ENCODE peak calls at places on chromosomes 1 and 21, in ten cellular contexts. C is astrocyte; U is ovary; X is heart left ventricle; D is endodermal cell; F is fibroblast of lung; L is aorta; W is naive thymus-derived CD4-positive, alpha-beta T cell; Z is body of pancreas; G is Karpas-422. T is an unnamed sample. For H3K4me1, the result is how much of the 10 kb centered on the place peaks cover.

GRCh38 chr1:235874226-235874625 is 7.5 kb upstream of the LYST start:
- DNase-seq in W (no peak), Z (no peak), X (no peak), L (no peak), C (no peak), G (peak), F (no peak), D (no peak), U (no peak), T (no peak)

GRCh38 chr1:148333875-148334338 is 149.2 kb downstream of the PPIAL4G start:
- DNase-seq in L (no peak), X (no peak), W (no peak), F (no peak), D (peak), G (peak), C (no peak), U (no peak), Z (no peak), T (no peak)

GRCh38 chr21:35075546-35075945 is 26.4 kb upstream of the RUNX1 start:
- DNase-seq in D (no peak), U (no peak), W (no peak), C (peak), Z (no peak), L (no peak), G (no peak), X (no peak), F (peak), T (no peak)

GRCh38 chr1:167775178-167775577 is 53.4 kb downstream of the MPZL1 start:
- DNase-seq in L (no peak), X (no peak), G (no peak), C (peak), U (no peak), D (no peak), Z (no peak), F (peak), W (no peak), T (no peak)

GRCh38 chr1:193355179-193355578 is 168.8 kb upstream of the B3GALT2 start:
- DNase-seq in W (no peak), D (no peak), C (no peak), X (no peak), F (no peak), U (no peak), Z (no peak), G (no peak), L (no peak), T (no peak)

GRCh38 chr21:45318556-45319341 is 31.1 kb upstream of the POFUT2 start:
- DNase-seq in Z (peak), L (peak), D (peak), X (peak), C (no peak), U (peak), W (no peak), F (peak), G (no peak), T (peak)

GRCh38 chr1:87528754-87529517 is 200.3 kb downstream of the LMO4 start:
- DNase-seq in L (no peak), Z (no peak), W (no peak), C (no peak), D (no peak), G (no peak), U (no peak), X (no peak), F (no peak), T (no peak)

GRCh38 chr1:44660176-44660575 is 14.1 kb downstream of the TMEM53 start:
- DNase-seq in X (peak), D (no peak), W (no peak), F (no peak), C (no peak), G (no peak), U (no peak), Z (peak), L (no peak), T (peak)

GRCh38 chr1:90970208-90970607 is 51.6 kb downstream of the ZNF644 start:
- DNase-seq in X (no peak), F (no peak), L (no peak), G (no peak), C (no peak), W (no peak), Z (no peak), D (no peak), U (no peak), T (no peak)

GRCh38 chr1:110120960-110121561 is 8.8 kb downstream of the UBL4B start:
- DNase-seq in Z (no peak), F (no peak), L (no peak), U (no peak), G (no peak), C (no peak), W (no peak), D (no peak), X (no peak), T (no peak)

GRCh38 chr1:66490817-66491216 is 43.1 kb upstream of the SGIP1 start:
- DNase-seq in C (no peak), W (no peak), L (no peak), X (no peak), U (no peak), F (no peak), D (no peak), G (peak), Z (no peak), T (no peak)

GRCh38 chr1:179310271-179310670 is 16.7 kb downstream of the SOAT1 start:
- DNase-seq in U (no peak), D (no peak), X (no peak), Z (no peak), L (no peak), C (peak), F (peak), G (no peak), W (no peak), T (no peak)

GRCh38 chr1:73205294-73205973 is 923.1 kb upstream of the NEGR1 start:
- DNase-seq in D (peak), G (no peak), W (no peak), F (no peak), L (no peak), X (no peak), Z (no peak), U (no peak), C (no peak), T (no peak)

GRCh38 chr1:108595510-108595909 is 35.6 kb downstream of the EEIG2 start:
- DNase-seq in C (peak), X (no peak), G (no peak), L (no peak), W (no peak), Z (no peak), F (peak), U (no peak), D (no peak), T (no peak)

GRCh38 chr21:41641821-41642368 is 125.0 kb downstream of the RIPK4 start:
- DNase-seq in W (no peak), L (peak), F (peak), D (peak), U (peak), G (no peak), X (peak), Z (peak), C (peak), T (no peak)

GRCh38 chr21:41643246-41643966 is 123.4 kb downstream of the RIPK4 start:
- DNase-seq in W (no peak), F (peak), U (no peak), L (no peak), G (no peak), X (no peak), Z (no peak), C (peak), D (no peak), T (no peak)

GRCh38 chr21:41641510-41641815 is 125.4 kb downstream of the RIPK4 start:
- DNase-seq in W (no peak), C (no peak), F (no peak), L (no peak), X (no peak), G (no peak), U (no peak), Z (no peak), D (no peak), T (no peak)

GRCh38 chr21:41640756-41641509 is 125.9 kb downstream of the RIPK4 start:
- DNase-seq in C (peak), L (no peak), G (no peak), F (peak), D (no peak), Z (no peak), X (no peak), U (no peak), W (no peak), T (no peak)

GRCh38 chr21:41642399-41642798 is 124.5 kb downstream of the RIPK4 start:
- DNase-seq in Z (no peak), C (peak), D (no peak), G (no peak), F (peak), X (no peak), L (no peak), U (no peak), W (no peak), T (no peak)
- H3K27ac ChIP-seq in Z (no peak), C (peak), D (no peak), G (no peak), F (peak), X (no peak), L (peak), U (no peak), W (no peak), T (peak)

GRCh38 chr1:234613128-234613875 is 3.3 kb upstream of the IRF2BP2 start:
- DNase-seq in W (peak), X (no peak), U (no peak), G (no peak), D (no peak), L (no peak), Z (no peak), F (peak), C (peak), T (no peak)

GRCh38 chr1:234613992-234614584 is 4.1 kb upstream of the IRF2BP2 start:
- DNase-seq in D (no peak), W (no peak), G (no peak), C (peak), L (no peak), Z (no peak), X (no peak), U (no peak), F (peak), T (no peak)

GRCh38 chr1:234611153-234611798 is 1.3 kb upstream of the IRF2BP2 start:
- DNase-seq in D (peak), F (peak), C (peak), L (no peak), Z (no peak), G (peak), W (peak), U (no peak), X (no peak), T (no peak)

GRCh38 chr1:234611799-234612351 is 1.9 kb upstream of the IRF2BP2 start:
- DNase-seq in G (peak), U (peak), C (no peak), Z (peak), X (peak), F (no peak), L (peak), D (peak), W (no peak), T (peak)

DNA sequence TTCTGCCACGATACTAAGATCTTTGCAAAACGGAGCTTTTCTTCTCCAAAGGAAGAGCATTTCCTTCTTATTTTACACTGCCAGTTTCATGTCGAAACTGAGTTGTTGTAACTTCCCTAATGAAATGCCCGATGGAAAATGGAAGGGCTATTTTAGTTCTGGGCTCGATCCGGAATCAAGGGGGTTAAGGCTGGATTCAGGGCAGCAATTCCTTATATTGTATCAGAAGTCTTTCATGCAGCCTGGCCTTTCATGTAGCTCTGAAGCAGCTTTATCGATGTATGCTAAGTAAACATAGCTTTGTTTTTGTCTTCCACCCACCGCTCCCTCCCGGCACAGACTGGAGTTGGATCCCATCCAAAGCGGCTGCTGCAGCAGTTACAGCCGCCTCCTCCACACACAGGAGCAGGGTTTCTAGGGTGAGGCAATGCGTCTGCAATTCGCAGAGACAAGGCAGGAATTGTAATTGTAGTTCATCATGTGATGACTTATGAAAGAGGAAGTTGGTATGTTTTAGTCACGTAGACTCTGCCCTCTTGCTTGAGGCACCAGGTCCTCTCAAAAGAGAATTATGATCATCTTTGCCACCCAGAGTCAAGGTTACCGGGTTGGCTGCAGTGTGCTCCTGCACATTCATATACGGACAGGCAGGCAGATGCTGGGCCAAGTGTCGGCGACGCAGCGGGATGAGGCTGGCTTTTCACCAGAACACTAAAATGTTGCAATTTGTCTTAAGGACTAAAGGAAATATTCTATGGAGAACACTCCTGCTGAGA is 2.6 kb upstream of the IRF2BP2 start:
- DNase-seq in X (peak), F (peak), D (peak), L (peak), U (peak), C (peak), G (peak), W (peak), Z (peak), T (peak)
- H3K4me1 ChIP-seq in X (under half), F (under half), D (under half), L (under half), U (under half), C (half or more), G (half or more), W (under half), Z (half or more), T (under half)

DNA sequence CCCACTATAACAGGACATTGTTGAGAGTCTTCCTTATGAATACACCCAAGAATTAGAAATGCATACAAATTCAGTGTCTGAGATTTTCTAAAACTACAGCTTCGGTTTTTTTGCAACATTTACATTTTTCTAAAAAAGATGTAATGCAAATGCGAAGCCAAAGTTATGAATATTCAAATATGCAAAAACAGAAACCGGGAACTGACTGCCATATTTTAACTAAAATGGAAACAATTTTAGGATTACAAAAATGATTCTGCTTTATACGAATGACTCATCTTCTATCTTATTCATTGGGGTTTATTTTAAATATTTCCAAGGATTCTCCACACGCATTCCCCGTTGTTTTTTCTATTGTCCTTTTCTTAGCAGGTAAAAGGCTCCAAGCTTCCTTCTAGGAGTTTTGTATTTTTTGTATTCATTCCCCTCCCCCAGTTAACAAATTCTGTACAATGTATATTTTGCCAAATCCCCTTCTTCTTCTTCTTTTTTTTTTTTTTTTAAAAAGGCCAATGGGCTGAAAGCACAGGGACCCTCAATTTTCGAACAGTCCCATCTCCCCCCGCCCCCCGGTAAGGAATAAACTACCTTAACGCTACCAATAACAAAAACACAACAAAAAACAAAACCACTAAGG is 1.0 kb downstream of the ARPC5 start:
- DNase-seq in Z (no peak), C (no peak), D (no peak), F (no peak), X (no peak), G (peak), L (no peak), U (no peak), W (no peak), T (no peak)
- H3K27ac ChIP-seq in Z (no peak), C (peak), D (peak), F (peak), X (peak), G (peak), L (peak), U (no peak), W (peak), T (peak)

DNA sequence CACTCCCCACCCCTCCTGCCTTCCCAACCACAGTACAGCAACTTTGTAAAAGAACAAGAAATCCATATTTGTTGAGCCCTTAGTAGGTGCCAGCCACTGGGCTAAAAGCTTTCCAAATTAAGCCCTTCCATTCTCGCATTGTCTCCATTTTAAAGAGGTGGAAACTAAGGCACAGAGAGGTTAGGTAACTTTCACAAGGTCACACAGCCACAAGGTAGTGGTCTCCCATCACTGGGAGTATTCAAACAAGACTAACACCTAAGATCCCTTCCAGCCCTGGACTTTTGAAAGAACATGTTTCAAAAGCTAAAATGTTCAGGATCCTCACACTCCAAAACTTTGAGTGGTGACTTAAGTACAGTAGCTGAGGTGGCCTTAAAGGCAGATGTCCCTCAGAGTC is 3.2 kb downstream of the SDC3 start:
- DNase-seq in Z (no peak), C (no peak), L (no peak), F (no peak), W (no peak), X (no peak), G (no peak), U (no peak), D (no peak), T (no peak)
- H3K4me1 ChIP-seq in Z (under half), C (under half), L (under half), F (under half), W (under half), X (under half), G (under half), U (under half), D (under half), T (under half)

GRCh38 chr1:226686440-226687436 is 52.3 kb downstream of the ITPKB start:
- DNase-seq in U (peak), X (no peak), C (no peak), F (no peak), W (no peak), L (no peak), G (peak), D (no peak), Z (no peak), T (no peak)
- H3K27ac ChIP-seq in U (no peak), X (peak), C (no peak), F (no peak), W (peak), L (no peak), G (no peak), D (no peak), Z (no peak), T (peak)

GRCh38 chr1:161020573-161021167 is at the start of gene F11R:
- DNase-seq in X (peak), D (peak), G (no peak), U (peak), F (no peak), L (no peak), Z (peak), W (peak), C (no peak), T (peak)
- H3K4me1 ChIP-seq in X (under half), D (under half), G (under half), U (under half), F (under half), L (under half), Z (half or more), W (under half), C (under half), T (under half)

DNA sequence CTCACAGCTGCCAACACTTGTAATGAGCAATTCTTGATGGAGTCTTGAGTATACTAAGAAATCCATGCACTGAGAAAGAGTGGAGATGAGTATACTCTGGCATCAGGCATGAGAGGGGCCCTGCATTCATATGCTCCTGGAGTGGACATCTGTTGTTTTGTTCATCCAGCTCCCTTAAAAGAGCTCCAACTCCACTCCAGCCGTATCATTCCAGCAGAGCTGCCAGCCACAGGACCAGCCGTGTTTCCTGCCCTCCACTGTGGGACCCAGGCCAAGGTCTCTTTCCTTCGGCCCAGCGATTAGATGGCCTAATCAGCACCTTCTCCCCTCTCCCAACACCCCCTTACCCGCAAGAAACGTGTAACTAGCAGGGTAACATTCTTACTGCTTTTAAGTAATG is 144.5 kb downstream of the OMA1 start:
- DNase-seq in Z (no peak), W (no peak), G (no peak), F (peak), C (peak), U (no peak), D (no peak), X (peak), L (no peak), T (no peak)
- H3K27ac ChIP-seq in Z (no peak), W (no peak), G (no peak), F (no peak), C (no peak), U (no peak), D (no peak), X (no peak), L (no peak), T (no peak)

GRCh38 chr1:56820755-56821461 is 1.7 kb upstream of the FYB2 start:
- DNase-seq in L (peak), X (peak), Z (peak), D (peak), U (peak), F (peak), C (peak), G (peak), W (peak), T (peak)
- H3K4me1 ChIP-seq in L (under half), X (under half), Z (under half), D (under half), U (under half), F (under half), C (under half), G (under half), W (under half), T (under half)

DNA sequence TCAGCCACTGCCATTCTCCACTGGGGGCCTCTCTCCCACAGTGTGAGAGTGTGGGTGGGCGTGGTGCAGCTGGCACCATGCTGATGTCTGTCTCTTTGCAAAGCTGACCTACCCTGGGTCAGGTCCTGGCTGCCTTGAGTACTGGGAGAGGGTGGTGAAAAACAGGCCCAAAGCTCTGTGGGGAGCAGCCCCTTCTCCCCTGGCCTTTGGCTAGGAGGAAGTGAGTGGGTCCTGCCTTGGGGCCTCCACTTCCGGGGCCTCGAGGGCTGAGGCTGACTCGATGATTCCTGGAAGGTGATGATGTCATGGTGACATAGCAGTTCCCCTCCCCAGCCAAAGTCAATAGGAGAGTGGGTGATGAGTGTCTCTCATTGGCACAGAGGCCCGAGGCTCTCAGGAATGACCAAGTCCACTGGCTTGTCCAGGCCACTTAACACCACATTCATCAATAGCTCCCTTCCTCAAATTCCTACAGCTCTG is 53.0 kb downstream of the IER5 start:
- DNase-seq in L (peak), W (no peak), Z (no peak), F (peak), U (no peak), G (no peak), X (no peak), D (no peak), C (peak), T (peak)
- H3K27ac ChIP-seq in L (no peak), W (no peak), Z (no peak), F (peak), U (no peak), G (no peak), X (no peak), D (no peak), C (peak), T (no peak)